ENCODE peak calls at places on chromosomes 5 and 9, in five cellular contexts. F, T, Y, D and R are unnamed samples.

GRCh38 chr9:78559449-78559885 is 262.5 kb downstream of the PSAT1 start:
- DNase-seq in T (no peak), D (peak), Y (no peak), F (no peak), R (no peak)

GRCh38 chr5:1311443-1312055 is 16.7 kb upstream of the TERT start:
- DNase-seq in Y (peak), F (no peak), T (no peak), D (no peak), R (no peak)

GRCh38 chr5:54002779-54003178 is 307.6 kb downstream of the ARL15 start:
- DNase-seq in T (no peak), D (no peak), F (no peak), Y (no peak), R (no peak)

GRCh38 chr5:60352992-60353391 is 347.0 kb downstream of the DEPDC1B start:
- DNase-seq in T (no peak), D (no peak), F (peak), Y (no peak), R (no peak)

GRCh38 chr5:141850183-141850768 is 27.9 kb downstream of the PCDH1 start:
- DNase-seq in D (no peak), Y (no peak), F (no peak), T (no peak), R (no peak)

GRCh38 chr5:42514759-42515158 is 91.5 kb downstream of the GHR start:
- DNase-seq in Y (no peak), D (no peak), F (peak), T (no peak), R (no peak)

GRCh38 chr5:141753971-141754713 is 72.1 kb upstream of the ARAP3 start:
- DNase-seq in T (no peak), D (no peak), Y (no peak), F (peak), R (no peak)

GRCh38 chr9:135616621-135617537 is 22.5 kb downstream of the GLT6D1 start:
- DNase-seq in T (no peak), D (no peak), F (no peak), Y (no peak), R (no peak)

GRCh38 chr5:83665631-83666030 is 55.0 kb downstream of the HAPLN1 start:
- DNase-seq in F (no peak), T (no peak), D (no peak), Y (no peak), R (no peak)

GRCh38 chr5:111670826-111671492 is 86.0 kb downstream of the NREP start:
- DNase-seq in F (peak), Y (no peak), T (no peak), D (no peak), R (no peak)

GRCh38 chr9:127015926-127016512 is 101.4 kb downstream of the RALGPS1 start:
- DNase-seq in D (no peak), T (no peak), Y (no peak), F (no peak), R (no peak)

GRCh38 chr5:106880656-106881055 is 790.1 kb downstream of the EFNA5 start:
- DNase-seq in D (no peak), T (no peak), Y (no peak), F (no peak), R (no peak)

GRCh38 chr5:127785098-127785927 is 82.1 kb downstream of the CCDC192 start:
- DNase-seq in F (no peak), D (peak), Y (no peak), T (no peak), R (peak)

GRCh38 chr9:87425202-87425601 is 72.5 kb upstream of the DAPK1 start:
- DNase-seq in Y (no peak), F (no peak), D (no peak), T (no peak), R (no peak)

GRCh38 chr5:141637266-141637692 is 482 bp downstream of the RELL2 start:
- DNase-seq in Y (peak), D (no peak), F (peak), T (no peak), R (no peak)

GRCh38 chr9:114551750-114552685 is 35.6 kb upstream of the ATP6V1G1 start:
- DNase-seq in Y (no peak), F (no peak), T (no peak), D (peak), R (peak)

GRCh38 chr5:143920772-143921171 is 108.8 kb downstream of the HMHB1 start:
- DNase-seq in F (no peak), T (no peak), Y (no peak), D (no peak), R (no peak)

GRCh38 chr9:88373018-88373417 is 15.2 kb upstream of the SPIN1 start:
- DNase-seq in T (no peak), D (no peak), F (no peak), Y (no peak), R (no peak)

GRCh38 chr9:76927540-76928240 is 21.8 kb upstream of the PRUNE2 start:
- DNase-seq in Y (no peak), D (no peak), F (no peak), T (no peak), R (no peak)

GRCh38 chr5:64872044-64872443 is 103.3 kb downstream of the CWC27 start:
- DNase-seq in T (no peak), D (no peak), F (no peak), Y (no peak), R (no peak)

GRCh38 chr5:43137326-43137725 is 16.6 kb downstream of the ZNF131 start:
- DNase-seq in Y (no peak), F (no peak), T (no peak), D (no peak), R (no peak)

GRCh38 chr9:121756477-121757285 is 105.2 kb downstream of the DAB2IP start:
- DNase-seq in Y (no peak), F (no peak), D (no peak), T (no peak), R (no peak)

GRCh38 chr5:9845185-9845584 is 215.0 kb upstream of the TAS2R1 start:
- DNase-seq in T (no peak), Y (no peak), F (no peak), D (no peak), R (no peak)

GRCh38 chr9:98357921-98358535 is 102.6 kb upstream of the TBC1D2 start:
- DNase-seq in D (peak), T (no peak), Y (no peak), F (no peak), R (no peak)

GRCh38 chr5:54243483-54244080 is 66.8 kb downstream of the ARL15 start:
- DNase-seq in T (no peak), D (no peak), F (peak), Y (no peak), R (peak)

GRCh38 chr5:23139338-23140171 is 286.4 kb upstream of the CDH12 start:
- DNase-seq in Y (no peak), T (no peak), D (no peak), F (peak), R (no peak)

GRCh38 chr5:97476852-97477534 is 293.9 kb upstream of the RIOK2 start:
- DNase-seq in F (no peak), T (no peak), D (no peak), Y (no peak), R (no peak)

GRCh38 chr5:67115238-67115637 is 81.4 kb downstream of the CD180 start:
- DNase-seq in D (no peak), Y (no peak), F (no peak), T (no peak), R (no peak)

GRCh38 chr9:8723195-8723594 is 923.6 kb upstream of the DMAC1 start:
- DNase-seq in T (no peak), D (no peak), Y (no peak), F (no peak), R (no peak)

GRCh38 chr9:135239769-135240141 is 152.3 kb downstream of the OLFM1 start:
- DNase-seq in Y (no peak), D (no peak), F (no peak), T (no peak), R (no peak)

GRCh38 chr9:78468231-78468630 is 171.3 kb downstream of the PSAT1 start:
- DNase-seq in D (no peak), F (no peak), Y (no peak), T (no peak), R (no peak)

GRCh38 chr9:5939530-5939929 is 48.8 kb downstream of the MLANA start:
- DNase-seq in T (no peak), Y (no peak), D (no peak), F (no peak), R (no peak)

GRCh38 chr9:6925841-6926240 is 168.1 kb downstream of the KDM4C start:
- DNase-seq in T (no peak), D (no peak), Y (no peak), F (no peak), R (no peak)

GRCh38 chr5:109006129-109006528 is 258.4 kb downstream of the FER start:
- DNase-seq in D (no peak), Y (no peak), F (peak), T (no peak), R (no peak)

GRCh38 chr9:33221568-33221884 is 18.4 kb upstream of the SPINK4 start:
- DNase-seq in F (no peak), D (no peak), Y (no peak), T (no peak), R (no peak)
- TF ChIP-seq CTCF in F (no peak), D (no peak), Y (no peak), T (no peak), R (no peak)

GRCh38 chr9:93967020-93967803 is 12.1 kb upstream of the BARX1 start:
- DNase-seq in T (no peak), Y (no peak), D (no peak), F (no peak), R (no peak)

GRCh38 chr9:93964685-93965084 is 9.5 kb upstream of the BARX1 start:
- DNase-seq in D (no peak), T (no peak), F (no peak), Y (no peak), R (no peak)

GRCh38 chr9:93963969-93964368 is 8.8 kb upstream of the BARX1 start:
- DNase-seq in F (no peak), T (no peak), Y (no peak), D (no peak), R (no peak)

GRCh38 chr9:93968451-93969327 is 13.5 kb upstream of the BARX1 start:
- DNase-seq in F (no peak), D (no peak), T (no peak), Y (no peak), R (no peak)

GRCh38 chr9:93965830-93966577 is 10.8 kb upstream of the BARX1 start:
- DNase-seq in F (peak), Y (no peak), T (no peak), D (no peak), R (no peak)
- TF ChIP-seq CTCF in F (peak), Y (no peak), T (no peak), D (no peak), R (no peak)

GRCh38 chr9:69785757-69786156 is 25.9 kb upstream of the PTAR1 start:
- DNase-seq in Y (no peak), T (no peak), F (peak), D (peak), R (no peak)
- TF ChIP-seq CTCF in Y (no peak), T (no peak), F (no peak), D (peak), R (peak)

GRCh38 chr5:138065102-138065501 is 18.7 kb upstream of the WNT8A start:
- DNase-seq in F (peak), T (no peak), Y (no peak), D (no peak), R (no peak)
- TF ChIP-seq CTCF in F (peak), T (no peak), Y (peak), D (peak), R (peak)

DNA sequence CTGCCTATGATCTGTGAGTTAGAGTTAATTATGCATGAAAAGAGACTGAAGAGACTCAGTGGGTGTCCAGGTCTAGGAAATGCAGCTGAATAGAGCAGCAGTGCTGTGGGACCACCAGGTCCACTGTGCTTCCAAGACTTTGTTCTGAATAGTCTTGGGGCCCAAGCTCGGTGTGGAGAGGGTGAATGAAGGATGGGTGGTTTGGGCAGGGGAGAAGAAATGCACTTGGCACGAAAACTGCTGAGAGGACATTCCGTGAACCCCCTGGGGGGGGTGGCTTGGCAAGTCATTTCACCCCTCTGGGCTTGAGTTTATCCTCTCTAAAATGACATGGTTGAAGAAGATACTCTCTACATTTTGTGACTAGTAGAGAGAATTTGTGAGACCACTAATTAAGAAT is 36.0 kb upstream of the GOLPH3 start:
- DNase-seq in F (no peak), D (no peak), T (no peak), Y (no peak), R (no peak)
- TF ChIP-seq CTCF in F (no peak), D (no peak), T (no peak), Y (no peak), R (no peak)

DNA sequence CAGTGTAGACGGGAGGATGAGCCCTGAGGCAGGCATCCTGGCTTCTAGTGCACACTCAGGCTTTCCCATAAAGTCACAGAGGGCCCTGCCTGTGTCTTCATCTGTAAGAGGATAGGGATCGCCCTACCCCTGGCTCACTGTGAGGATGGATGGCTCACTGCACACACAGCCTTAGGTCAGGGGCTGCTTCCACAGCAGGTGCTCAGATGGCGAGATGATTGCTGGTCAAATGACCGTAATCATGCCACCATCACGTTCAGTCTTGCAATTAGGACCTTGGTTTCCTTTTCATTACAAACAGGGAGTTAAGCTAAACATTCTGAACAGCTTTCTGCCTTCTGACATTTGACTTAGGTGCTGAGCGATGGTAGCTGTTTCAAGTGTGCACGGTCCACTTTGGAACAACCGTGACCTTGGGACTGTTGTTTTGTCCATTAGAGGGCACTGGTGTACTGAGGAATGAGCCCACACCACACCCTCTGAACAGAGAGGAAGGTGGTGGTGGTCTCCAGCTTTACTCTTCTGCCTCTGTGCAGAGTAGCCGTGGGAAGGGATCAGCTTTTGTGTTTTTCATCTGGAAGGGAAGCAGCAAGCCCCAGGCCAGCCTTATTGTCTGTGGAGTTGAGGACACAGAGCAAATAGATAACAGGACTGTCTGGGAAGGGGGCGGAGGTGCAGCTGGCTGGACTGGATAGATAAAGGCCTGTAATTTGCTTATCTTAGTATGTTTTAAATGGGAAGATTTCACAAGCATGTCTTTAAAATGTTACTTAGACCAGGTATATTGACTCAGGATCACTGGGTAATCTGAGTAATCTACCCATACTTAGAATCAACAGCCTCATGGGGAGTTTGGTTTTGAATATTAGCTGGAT is 183.1 kb downstream of the TRIO start:
- DNase-seq in T (no peak), D (no peak), Y (no peak), F (peak), R (no peak)
- TF ChIP-seq CTCF in T (no peak), D (peak), Y (peak), F (peak), R (no peak)

GRCh38 chr5:88256872-88257271 is 11.8 kb downstream of the TMEM161B start:
- DNase-seq in F (peak), D (no peak), T (no peak), Y (no peak), R (no peak)
- TF ChIP-seq CTCF in F (no peak), D (no peak), T (no peak), Y (no peak), R (no peak)

DNA sequence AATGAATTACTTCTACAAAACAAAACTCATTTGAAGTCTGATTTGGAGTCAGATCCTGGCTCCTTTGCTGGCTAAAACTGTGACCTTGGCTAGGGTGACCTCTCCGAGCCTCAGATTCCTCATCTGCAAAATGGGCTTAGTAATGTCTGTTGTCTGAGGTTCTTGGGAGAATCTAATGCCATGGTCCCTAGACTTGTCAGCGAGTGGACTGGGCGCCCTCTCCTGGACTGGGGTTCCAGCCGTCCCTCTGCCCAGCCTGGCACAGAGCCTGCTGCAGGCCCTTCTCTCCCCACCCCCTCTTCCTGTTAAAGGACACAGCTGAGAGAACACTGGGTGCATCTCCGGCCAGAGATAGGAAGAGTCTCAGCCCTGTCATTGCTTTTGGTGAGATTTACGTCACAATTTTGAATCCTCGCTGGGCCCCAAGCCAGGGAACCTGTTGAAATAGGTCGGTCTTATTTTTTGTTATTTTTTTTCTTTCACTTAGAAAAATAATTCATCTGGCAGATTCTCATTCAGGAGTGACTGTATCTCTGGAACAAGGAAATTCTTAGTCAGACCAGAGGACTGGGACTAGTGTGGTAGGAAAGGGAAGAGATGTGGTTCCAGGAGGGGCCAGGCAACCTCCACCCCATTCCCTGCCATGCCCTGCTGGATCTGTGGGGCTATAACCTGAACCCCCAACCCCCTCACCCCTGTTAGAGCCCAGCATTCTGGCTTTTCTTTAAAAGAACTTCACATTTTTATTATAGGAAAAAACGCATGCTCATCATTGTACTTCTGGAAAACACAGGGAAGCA is 48.2 kb upstream of the RPL26L1 start:
- DNase-seq in D (no peak), F (peak), Y (peak), T (peak), R (no peak)
- TF ChIP-seq CTCF in D (peak), F (peak), Y (peak), T (no peak), R (peak)

GRCh38 chr9:128150594-128151342 is 1.5 kb downstream of the LCN2 start:
- DNase-seq in Y (no peak), F (peak), T (no peak), D (no peak), R (no peak)
- TF ChIP-seq CTCF in Y (peak), F (peak), T (no peak), D (no peak), R (peak)